ENCODE peak calls at places on chromosomes 11 and 22, in eight cellular contexts. T is sciatic nerve; D is stimulated activated CD8-positive, alpha-beta memory T cell treated with anti-CD3 and anti-CD28 coated beads, Interleukin-12 subunit alpha, Interleukin-12 subunit beta, amount 100 ng/mL, for 4 hours; C is NCI-H510A treated with DMSO at 0.1 percent for 48 hours; J is aorta; L is right lobe of liver; U is upper lobe of right lung; W is mucosa of gallbladder. V is an unnamed sample.

GRCh38 chr22:44928711-44929347 is 81.0 kb downstream of the PHF21B start:
- DNase-seq in C (no peak), W (no peak), D (no peak), U (no peak), L (peak), J (peak), T (no peak), V (no peak)

GRCh38 chr11:74685905-74686304 is 45.3 kb downstream of the CHRDL2 start:
- DNase-seq in C (no peak), T (peak), L (no peak), D (no peak), J (peak), U (peak), W (peak), V (no peak)

GRCh38 chr11:62054484-62055121 is 69.2 kb upstream of the INCENP start:
- DNase-seq in C (no peak), W (no peak), J (no peak), D (no peak), T (no peak), U (no peak), L (no peak), V (no peak)

GRCh38 chr11:105609341-105609781 is 512 bp upstream of the GRIA4 start:
- DNase-seq in L (no peak), U (no peak), W (no peak), T (no peak), D (no peak), C (peak), J (no peak), V (peak)

GRCh38 chr11:84398017-84398626 is 1112.0 kb upstream of the CCDC90B start:
- DNase-seq in J (no peak), C (peak), U (no peak), D (no peak), T (no peak), W (no peak), L (no peak), V (no peak)

GRCh38 chr11:37505406-37505805 is 907.4 kb upstream of the RAG2 start:
- DNase-seq in L (no peak), C (no peak), T (no peak), D (no peak), U (no peak), W (no peak), J (no peak), V (no peak)

GRCh38 chr11:110679323-110679980 is 32.8 kb downstream of the ARHGAP20 start:
- DNase-seq in J (no peak), U (no peak), T (no peak), W (no peak), C (no peak), D (no peak), L (no peak), V (peak)

GRCh38 chr11:15968461-15969130 is 387.8 kb downstream of the SOX6 start:
- DNase-seq in W (no peak), L (no peak), D (no peak), U (no peak), C (peak), J (no peak), T (no peak), V (no peak)

GRCh38 chr22:42282252-42282942 is 11.9 kb upstream of the TCF20 start:
- DNase-seq in U (peak), C (no peak), W (no peak), T (no peak), J (peak), L (peak), D (no peak), V (no peak)

GRCh38 chr11:8261921-8262551 is 1.6 kb downstream of the LMO1 start:
- DNase-seq in L (peak), T (peak), J (no peak), U (peak), C (no peak), W (no peak), D (no peak), V (no peak)

GRCh38 chr11:11178671-11179070 is 174.4 kb downstream of the CSNK2A3 start:
- DNase-seq in C (no peak), U (no peak), J (no peak), W (no peak), L (no peak), T (no peak), D (no peak), V (peak)

GRCh38 chr11:85599083-85599482 is 28.1 kb downstream of the DLG2 start:
- DNase-seq in C (no peak), J (no peak), U (no peak), T (no peak), D (no peak), L (no peak), W (no peak), V (no peak)

GRCh38 chr11:43723617-43724016 is 43.1 kb downstream of the HSD17B12 start:
- DNase-seq in T (no peak), C (no peak), W (no peak), L (no peak), J (no peak), D (no peak), U (no peak), V (no peak)

GRCh38 chr22:46061431-46062231 is 84.7 kb upstream of the WNT7B start:
- DNase-seq in T (peak), L (peak), U (peak), D (no peak), J (peak), C (no peak), W (no peak), V (no peak)

GRCh38 chr22:23032681-23033080 is 37.6 kb upstream of the GNAZ start:
- DNase-seq in J (no peak), U (no peak), W (no peak), D (no peak), L (no peak), C (no peak), T (no peak), V (no peak)

GRCh38 chr11:35083181-35084061 is 55.5 kb upstream of the CD44 start:
- DNase-seq in U (peak), W (peak), D (peak), C (no peak), T (peak), J (peak), L (peak), V (peak)

GRCh38 chr22:17706451-17706900 is 67.8 kb downstream of the BID start:
- DNase-seq in D (no peak), L (no peak), U (no peak), W (peak), T (no peak), C (peak), J (peak), V (peak)

GRCh38 chr11:80096736-80097135 is 655.9 kb upstream of the TENM4 start:
- DNase-seq in U (no peak), W (peak), J (no peak), C (no peak), L (no peak), D (no peak), T (no peak), V (peak)

GRCh38 chr11:269146-269890 is 8.9 kb upstream of the NLRP6 start:
- DNase-seq in W (no peak), L (no peak), U (no peak), J (no peak), D (no peak), C (no peak), T (no peak), V (no peak)

GRCh38 chr11:79097279-79097875 is 343.5 kb downstream of the TENM4 start:
- DNase-seq in D (no peak), L (no peak), T (peak), C (no peak), W (no peak), J (no peak), U (no peak), V (no peak)

GRCh38 chr22:30290679-30291333 is 1.5 kb upstream of the CASTOR1 start:
- DNase-seq in J (peak), C (peak), D (no peak), L (peak), T (peak), W (peak), U (peak), V (peak)

GRCh38 chr11:16312242-16312641 is 44.1 kb downstream of the SOX6 start:
- DNase-seq in J (no peak), W (no peak), U (no peak), L (no peak), D (no peak), C (peak), T (no peak), V (no peak)

V was measured in AG08396.